ENCODE peak calls at places on chromosomes 4 and X, in ten cellular contexts. A is IMR-90, R is breast epithelium, Y is psoas muscle, P is A549, I is brain microvascular endothelial cell, U is AG10803, T is ovary, X is lung, V is astrocyte. F is an unnamed sample.
A peak's percentile ranks its signal among the peaks of the same experiment; 100 is the strongest.

GRCh38 chr4:57475424-57475823 is 365.2 kb upstream of the IGFBP7 start:
- DNase-seq in A (no peak), R (no peak), Y (no peak), P (no peak), I (no peak), U (no peak), T (no peak), X (no peak), V (no peak), F (no peak)

GRCh38 chrX:6748595-6748994 is 213.7 kb upstream of the VCX3A start:
- DNase-seq in A (no peak), R (no peak), Y (no peak), P (no peak), I (no peak), U (no peak), T (no peak), X (no peak), V (no peak), F (no peak)

GRCh38 chr4:137471895-137472294 is 60.4 kb downstream of the PCDH18 start:
- DNase-seq in A (peak; percentile 46), R (no peak), Y (no peak), P (no peak), I (no peak), U (peak; percentile 7), T (no peak), X (no peak), V (peak; percentile 19), F (no peak)

GRCh38 chrX:113977887-113978286 is 606.0 kb upstream of the HTR2C start:
- DNase-seq in A (no peak), R (no peak), Y (no peak), P (no peak), I (no peak), U (no peak), T (no peak), X (no peak), V (no peak), F (no peak)

GRCh38 chr4:3688018-3688998 is 77.9 kb upstream of the ADRA2C start:
- DNase-seq in A (peak; percentile 1), R (no peak), Y (peak; percentile 23), P (no peak), I (no peak), U (no peak), T (peak; percentile 5), X (no peak), V (no peak), F (no peak)

GRCh38 chr4:10364194-10364593 is 93.0 kb downstream of the ZNF518B start:
- DNase-seq in A (no peak), R (no peak), Y (no peak), P (no peak), I (no peak), U (no peak), T (no peak), X (no peak), V (no peak), F (no peak)

GRCh38 chr4:154421618-154422017 is 70.0 kb downstream of the DCHS2 start:
- DNase-seq in A (no peak), R (no peak), Y (no peak), P (no peak), I (no peak), U (no peak), T (no peak), X (no peak), V (no peak), F (no peak)

GRCh38 chr4:130922955-130923354 is 1827.0 kb downstream of the C4orf33 start:
- DNase-seq in A (no peak), R (no peak), Y (no peak), P (no peak), I (no peak), U (no peak), T (no peak), X (no peak), V (no peak), F (no peak)

GRCh38 chr4:56626420-56626819 is 54.7 kb downstream of the HOPX start:
- DNase-seq in A (no peak), R (no peak), Y (no peak), P (no peak), I (no peak), U (no peak), T (no peak), X (no peak), V (no peak), F (no peak)

GRCh38 chr4:81997313-81997712 is 376.5 kb downstream of the HNRNPD start:
- DNase-seq in A (no peak), R (no peak), Y (no peak), P (no peak), I (no peak), U (no peak), T (no peak), X (no peak), V (no peak), F (no peak)

GRCh38 chr4:86615501-86615900 is 21.4 kb downstream of the PTPN13 start:
- DNase-seq in A (no peak), R (no peak), Y (no peak), P (no peak), I (no peak), U (no peak), T (no peak), X (no peak), V (no peak), F (no peak)

GRCh38 chr4:86613734-86614133 is 19.6 kb downstream of the PTPN13 start:
- DNase-seq in A (peak; percentile 8), R (no peak), Y (no peak), P (no peak), I (no peak), U (peak; percentile 18), T (no peak), X (no peak), V (no peak), F (no peak)

DNA sequence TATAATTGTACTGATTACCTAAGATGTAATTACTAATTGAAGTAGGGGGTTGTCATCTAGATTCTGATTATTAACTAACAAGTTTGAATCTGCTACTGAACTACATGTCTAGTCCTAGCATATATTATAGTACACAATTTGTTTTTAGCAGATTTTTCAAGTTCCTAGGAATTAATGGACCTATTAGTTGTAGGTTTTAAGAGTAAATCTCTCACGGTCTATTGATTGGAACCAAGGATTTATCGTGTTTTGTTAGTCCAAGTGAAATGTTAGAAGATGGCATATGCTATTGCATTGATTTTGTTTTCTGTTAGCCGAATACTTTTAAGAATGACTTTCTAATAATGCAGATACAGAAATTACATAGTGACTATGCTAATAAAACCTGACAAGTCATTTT is 20.8 kb downstream of the PTPN13 start:
- DNase-seq in A (no peak), R (no peak), Y (no peak), P (no peak), I (no peak), U (no peak), T (no peak), X (no peak), V (no peak), F (no peak)
- TF ChIP-seq CTCF in A (no peak), R (no peak), Y (no peak), P (no peak), I (no peak), U (no peak), T (no peak), X (no peak), V (no peak), F (no peak)

GRCh38 chrX:20361081-20361889 is 94.6 kb upstream of the RPS6KA3 start:
- DNase-seq in A (peak; percentile 53), R (no peak), Y (peak; percentile 57), P (peak; percentile 53), I (peak; percentile 14), U (peak; percentile 89), T (no peak), X (peak; percentile 45), V (peak; percentile 74), F (no peak)
- H3K4me3 ChIP-seq in A (no peak overlapping the region), R (no peak overlapping the region), Y (peak overlapping the region; percentile 11), P (peak overlapping the region; percentile 26), I (no peak overlapping the region), U (peak overlapping the region; percentile 12), T (no peak overlapping the region), X (no peak overlapping the region), V (no peak overlapping the region), F (no peak overlapping the region)

GRCh38 chrX:24024819-24025740 is 1.9 kb downstream of the KLHL15 start:
- DNase-seq in A (peak; percentile 89), R (peak; percentile 81), Y (peak; percentile 93), P (peak; percentile 93), I (peak; percentile 74), U (peak; percentile 92), T (peak; percentile 93), X (peak; percentile 83), V (peak; percentile 78), F (peak; percentile 37)
- TF ChIP-seq CTCF in A (peak; percentile 53), R (no peak), Y (peak; percentile 33), P (peak; percentile 44), I (peak; percentile 8), U (no peak), T (no peak), X (no peak), V (no peak), F (peak; percentile 14)

DNA sequence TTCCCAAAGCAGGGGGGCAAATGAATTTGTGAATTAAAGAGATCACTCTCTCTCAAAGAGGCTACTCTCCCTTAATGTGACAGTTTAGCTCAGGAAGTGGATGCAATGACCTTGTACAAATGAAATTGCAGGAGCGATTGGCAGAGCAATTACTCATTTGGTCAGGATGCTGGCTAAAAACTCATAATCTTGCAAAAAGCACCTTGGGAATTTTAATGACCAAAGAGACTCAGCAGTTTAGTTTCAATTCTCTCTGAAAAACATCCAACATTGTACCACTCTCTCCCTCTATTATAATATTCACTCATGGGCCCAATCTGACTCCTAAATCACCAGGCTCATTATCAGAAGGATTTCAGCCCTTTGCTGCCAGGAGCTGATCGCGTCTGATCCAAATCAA is 26.1 kb downstream of the PDGFC start:
- DNase-seq in A (no peak), R (no peak), Y (no peak), P (no peak), I (no peak), U (peak; percentile 41), T (no peak), X (no peak), V (peak; percentile 48), F (no peak)
- H3K4me3 ChIP-seq in A (no peak overlapping the region), R (no peak overlapping the region), Y (no peak overlapping the region), P (no peak overlapping the region), I (no peak overlapping the region), U (no peak overlapping the region), T (no peak overlapping the region), X (no peak overlapping the region), V (peak overlapping the region; percentile 38), F (no peak overlapping the region)

GRCh38 chrX:16993791-16994318 is 47.4 kb downstream of the REPS2 start:
- DNase-seq in A (no peak), R (no peak), Y (no peak), P (peak; percentile 6), I (no peak), U (no peak), T (no peak), X (no peak), V (no peak), F (no peak)

GRCh38 chrX:17000751-17001150 is 54.3 kb downstream of the REPS2 start:
- DNase-seq in A (no peak), R (no peak), Y (no peak), P (no peak), I (no peak), U (no peak), T (no peak), X (no peak), V (no peak), F (no peak)

GRCh38 chrX:16999275-16999674 is 52.8 kb downstream of the REPS2 start:
- DNase-seq in A (no peak), R (no peak), Y (no peak), P (no peak), I (no peak), U (no peak), T (no peak), X (no peak), V (no peak), F (no peak)

GRCh38 chrX:16992902-16993301 is 46.4 kb downstream of the REPS2 start:
- DNase-seq in A (no peak), R (no peak), Y (no peak), P (no peak), I (no peak), U (no peak), T (no peak), X (no peak), V (no peak), F (no peak)

GRCh38 chrX:16997313-16997712 is 50.9 kb downstream of the REPS2 start:
- DNase-seq in A (no peak), R (no peak), Y (no peak), P (no peak), I (no peak), U (no peak), T (no peak), X (no peak), V (no peak), F (no peak)
- TF ChIP-seq CTCF in A (no peak), R (no peak), Y (no peak), P (no peak), I (no peak), U (no peak), T (no peak), X (no peak), V (no peak), F (no peak)